ENCODE peak calls at places on chromosomes 12 and 14, in four cellular contexts. Z, R, W and F are unnamed samples.
A peak's percentile ranks its signal among the peaks of the same experiment; 100 is the strongest.

GRCh38 chr12:30989754-30990153 is 63.2 kb downstream of the TSPAN11 start:
- DNase-seq in W (no peak), Z (no peak), R (peak; percentile 52), F (no peak)

GRCh38 chr14:31360919-31361662 is 59.3 kb downstream of the HEATR5A start:
- DNase-seq in Z (peak; percentile 18), R (no peak), W (no peak), F (no peak)

GRCh38 chr14:73237219-73237785 is at the start of gene PAPLN:
- DNase-seq in R (no peak), Z (no peak), W (no peak), F (no peak)

GRCh38 chr12:19988457-19988856 is 379.9 kb upstream of the PDE3A start:
- DNase-seq in R (no peak), Z (peak; percentile 54), W (no peak), F (no peak)

GRCh38 chr12:34396861-34397590 is 374.7 kb downstream of the ALG10 start:
- DNase-seq in R (peak; percentile 3), W (no peak), Z (no peak), F (peak; percentile 12)

GRCh38 chr14:106694638-106695393 is 1168.4 kb downstream of the TMEM121 start:
- DNase-seq in W (no peak), R (peak; percentile 18), Z (no peak), F (no peak)

GRCh38 chr12:89636054-89636775 is 72.4 kb downstream of the ATP2B1 start:
- DNase-seq in Z (peak; percentile 51), W (no peak), R (no peak), F (no peak)

GRCh38 chr12:66329941-66330340 is 27.6 kb downstream of the HELB start:
- DNase-seq in Z (peak; percentile 39), R (no peak), W (no peak), F (no peak)

GRCh38 chr14:100142073-100143040 is 17.1 kb downstream of the DEGS2 start:
- DNase-seq in W (no peak), Z (no peak), R (peak; percentile 52), F (peak; percentile 61)

GRCh38 chr14:81402123-81402495 is 2.0 kb upstream of the STON2 start:
- DNase-seq in Z (peak; percentile 62), W (no peak), R (no peak), F (no peak)

GRCh38 chr12:40168001-40168400 is 56.8 kb upstream of the LRRK2 start:
- DNase-seq in Z (no peak), R (no peak), W (no peak), F (no peak)

GRCh38 chr12:14635776-14636175 is 60.6 kb downstream of the GUCY2C start:
- DNase-seq in W (no peak), R (no peak), Z (peak; percentile 2), F (no peak)

GRCh38 chr14:72975776-72976175 is 49.5 kb downstream of the DCAF4 start:
- DNase-seq in W (no peak), Z (no peak), R (no peak), F (no peak)

GRCh38 chr14:85533821-85534271 is 3.9 kb downstream of the FLRT2 start:
- DNase-seq in W (no peak), R (no peak), Z (peak; percentile 16), F (peak; percentile 26)

GRCh38 chr14:96752156-96752555 is 45.0 kb upstream of the VRK1 start:
- DNase-seq in Z (no peak), W (no peak), R (no peak), F (no peak)

GRCh38 chr12:93422050-93422449 is 19.7 kb downstream of the UBE2N start:
- DNase-seq in W (no peak), R (no peak), Z (no peak), F (no peak)

GRCh38 chr12:116922194-116922897 is 11.6 kb downstream of the FBXW8 start:
- DNase-seq in W (no peak), Z (peak; percentile 14), R (no peak), F (no peak)

GRCh38 chr12:78674311-78675085 is 190.1 kb upstream of the SYT1 start:
- DNase-seq in Z (peak; percentile 12), R (no peak), W (no peak), F (no peak)

GRCh38 chr12:103966736-103967135 is 1.1 kb downstream of the TDG start:
- DNase-seq in R (no peak), W (no peak), Z (peak; percentile 8), F (no peak)

GRCh38 chr14:70585221-70585620 is 15.2 kb downstream of the MED6 start:
- DNase-seq in W (no peak), R (no peak), Z (no peak), F (no peak)

GRCh38 chr12:94165670-94166069 is 17.3 kb downstream of the PLXNC1 start:
- DNase-seq in R (no peak), Z (no peak), W (no peak), F (no peak)

GRCh38 chr12:103493199-103493598 is 2.6 kb downstream of the C12orf42 start:
- DNase-seq in R (no peak), Z (no peak), W (no peak), F (no peak)

GRCh38 chr12:122862872-122863701 is 27.8 kb downstream of the HIP1R start:
- DNase-seq in W (no peak), Z (no peak), R (no peak), F (peak; percentile 68)

GRCh38 chr12:132309162-132310086 is 20.0 kb downstream of the GALNT9 start:
- DNase-seq in W (no peak), R (peak; percentile 3), Z (no peak), F (no peak)

GRCh38 chr14:54715811-54716210 is 148.9 kb downstream of the SAMD4A start:
- DNase-seq in W (no peak), Z (no peak), R (no peak), F (no peak)

GRCh38 chr12:80670214-80670613 is 37.2 kb upstream of the MYF6 start:
- DNase-seq in R (no peak), W (no peak), Z (no peak), F (no peak)

GRCh38 chr12:52149182-52149641 is 42.6 kb downstream of the KRT80 start:
- DNase-seq in R (no peak), W (no peak), Z (peak; percentile 20), F (no peak)

GRCh38 chr14:99120147-99121026 is 151.6 kb downstream of the BCL11B start:
- DNase-seq in W (no peak), R (no peak), Z (no peak), F (no peak)

GRCh38 chr12:22180699-22181098 is 134.7 kb downstream of the CMAS start:
- DNase-seq in R (no peak), Z (no peak), W (no peak), F (no peak)

DNA sequence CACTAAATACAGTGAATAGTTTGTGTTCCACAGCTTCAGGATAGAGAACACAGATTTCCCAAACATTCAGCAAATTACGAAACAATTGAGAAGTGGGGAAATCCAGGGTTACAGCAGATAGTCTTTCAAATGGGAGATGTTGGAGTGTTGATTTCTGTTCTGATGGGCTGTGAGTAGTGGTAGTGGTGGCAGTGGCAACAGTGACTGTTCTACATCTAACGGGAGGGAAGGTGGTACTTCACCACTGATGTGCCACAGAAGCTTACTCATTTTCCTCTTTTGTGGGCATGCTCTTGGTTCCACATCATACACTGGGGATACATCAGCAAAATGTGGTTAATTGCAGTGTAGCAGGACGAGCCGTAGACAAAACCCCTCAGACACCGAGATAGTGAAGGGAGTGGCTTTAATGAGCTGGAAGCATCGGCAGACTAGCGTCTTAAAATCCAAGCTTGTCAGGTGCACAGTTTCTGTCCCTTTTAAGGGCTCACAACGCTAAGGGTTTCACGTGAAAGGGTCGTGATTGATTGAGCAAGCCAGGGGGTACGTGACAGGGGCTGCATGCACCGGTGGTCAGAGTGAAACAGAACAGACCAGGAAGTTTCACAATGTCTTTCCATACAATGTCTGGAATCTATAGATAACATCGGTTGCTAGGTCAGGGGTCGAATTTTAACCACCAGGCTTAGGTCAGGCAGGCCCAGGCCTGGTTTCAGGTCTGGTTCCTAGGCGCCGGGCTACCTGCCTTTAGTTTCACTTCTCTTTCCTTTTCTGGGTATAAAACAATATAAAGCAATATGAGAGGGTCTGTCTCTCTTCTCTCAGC is 330.6 kb upstream of the FBXO33 start:
- DNase-seq in W (no peak), R (no peak), Z (no peak), F (no peak)
- H3K4me3 ChIP-seq in W (no peak overlapping the region), R (no peak overlapping the region), Z (no peak overlapping the region), F (no peak overlapping the region)

GRCh38 chr12:49707812-49708147 is 575 bp upstream of the FMNL3 start:
- DNase-seq in R (no peak), Z (no peak), W (no peak), F (no peak)

GRCh38 chr12:49706351-49707126 is 666 bp downstream of the FMNL3 start:
- DNase-seq in W (no peak), R (peak; percentile 47), Z (peak; percentile 50), F (no peak)

GRCh38 chr12:49708851-49709250 is 1.6 kb upstream of the FMNL3 start:
- DNase-seq in Z (no peak), W (no peak), R (no peak), F (no peak)

GRCh38 chr12:49705479-49706267 is 1.5 kb downstream of the FMNL3 start:
- DNase-seq in W (no peak), Z (peak; percentile 76), R (peak; percentile 31), F (no peak)

GRCh38 chr12:49707127-49707811 is at the start of gene FMNL3:
- DNase-seq in R (peak; percentile 99), W (peak; percentile 86), Z (peak; percentile 98), F (peak; percentile 98)
- H3K4me3 ChIP-seq in R (peak within 1 kb of the TSS; percentile 94), W (peak within 1 kb of the TSS; percentile 87), Z (peak within 1 kb of the TSS; percentile 87), F (peak within 1 kb of the TSS; percentile 53)

GRCh38 chr14:102922490-102923200 is at the start of gene AMN:
- DNase-seq in R (no peak), Z (no peak), W (no peak), F (no peak)
- H3K4me3 ChIP-seq in R (peak within 1 kb of the TSS; percentile 31), Z (no peak within 1 kb of the TSS), W (peak within 1 kb of the TSS; percentile 53), F (peak within 1 kb of the TSS; percentile 41)

GRCh38 chr14:49623941-49624806 is 3.6 kb downstream of the MGAT2 start:
- DNase-seq in W (no peak), Z (no peak), R (no peak), F (no peak)
- H3K4me3 ChIP-seq in W (no peak overlapping the region), Z (no peak overlapping the region), R (no peak overlapping the region), F (no peak overlapping the region)